ENCODE peak calls at places on chromosomes 7 and 10, in eight cellular contexts. T, W, S, Z, H, X, I and D are unnamed samples.

GRCh38 chr10:87538092-87538795 is 33.6 kb downstream of the MINPP1 start:
- DNase-seq in X (no peak), Z (no peak), I (no peak), S (no peak), H (no peak), T (no peak), W (no peak), D (no peak)

GRCh38 chr7:74454948-74455804 is 1.5 kb downstream of the GTF2IRD1 start:
- DNase-seq in T (no peak), H (no peak), I (no peak), S (no peak), Z (no peak), X (no peak), W (no peak), D (no peak)

GRCh38 chr10:59245751-59246150 is 69.3 kb downstream of the PHYHIPL start:
- DNase-seq in H (no peak), I (no peak), Z (no peak), T (no peak), X (no peak), W (no peak), S (no peak), D (no peak)

GRCh38 chr10:113438660-113439059 is 114.2 kb upstream of the HABP2 start:
- DNase-seq in S (no peak), Z (peak; percentile 73), X (no peak), W (no peak), I (no peak), H (no peak), T (no peak), D (peak; percentile 16)

GRCh38 chr7:101984141-101984879 is 166.9 kb downstream of the CUX1 start:
- DNase-seq in H (no peak), X (no peak), Z (no peak), I (no peak), T (no peak), W (no peak), S (peak; percentile 26), D (peak; percentile 10)

GRCh38 chr7:154953006-154953684 is 49.8 kb downstream of the PAXIP1 start:
- DNase-seq in I (peak; percentile 24), S (peak; percentile 19), X (peak; percentile 7), W (peak; percentile 74), Z (peak; percentile 4), T (peak; percentile 61), H (peak; percentile 56), D (no peak)

GRCh38 chr7:118754608-118755007 is 530.1 kb downstream of the ANKRD7 start:
- DNase-seq in H (no peak), T (no peak), X (no peak), S (no peak), Z (no peak), W (no peak), I (no peak), D (no peak)

GRCh38 chr7:28144266-28144665 is 36.3 kb downstream of the JAZF1 start:
- DNase-seq in T (no peak), S (no peak), Z (no peak), W (no peak), I (no peak), X (peak; percentile 65), H (no peak), D (no peak)

GRCh38 chr7:116832692-116833091 is 29.7 kb upstream of the CAPZA2 start:
- DNase-seq in W (no peak), T (no peak), Z (no peak), S (no peak), I (no peak), X (no peak), H (no peak), D (no peak)

GRCh38 chr7:135508853-135509588 is 881 bp downstream of the CNOT4 start:
- DNase-seq in H (no peak), T (no peak), I (peak; percentile 2), Z (no peak), S (peak; percentile 44), X (peak; percentile 57), W (no peak), D (peak; percentile 14)

GRCh38 chr10:119495061-119495505 is 47.4 kb downstream of the RGS10 start:
- DNase-seq in W (no peak), X (no peak), S (no peak), I (no peak), Z (no peak), T (no peak), H (no peak), D (no peak)

GRCh38 chr7:123649956-123650355 is 5.7 kb upstream of the LMOD2 start:
- DNase-seq in X (no peak), Z (peak; percentile 56), S (no peak), T (no peak), I (no peak), H (no peak), W (no peak), D (peak; percentile 41)

GRCh38 chr7:46357290-46357689 is 436.2 kb upstream of the IGFBP3 start:
- DNase-seq in W (no peak), I (no peak), S (no peak), H (no peak), X (no peak), T (no peak), Z (no peak), D (no peak)

GRCh38 chr10:50618624-50619023 is 5.1 kb downstream of the SGMS1 start:
- DNase-seq in I (no peak), S (no peak), Z (no peak), T (no peak), X (no peak), H (no peak), W (no peak), D (no peak)

GRCh38 chr7:41693150-41693997 is 9.5 kb downstream of the INHBA start:
- DNase-seq in T (peak; percentile 24), W (no peak), I (no peak), Z (no peak), H (peak; percentile 28), S (no peak), X (no peak), D (no peak)

GRCh38 chr7:94452257-94452656 is 57.4 kb upstream of the CASD1 start:
- DNase-seq in T (no peak), H (no peak), I (no peak), S (no peak), X (peak; percentile 82), W (no peak), Z (no peak), D (no peak)

GRCh38 chr10:5595591-5596590 is 70.5 kb downstream of the ASB13 start:
- DNase-seq in W (peak; percentile 28), I (no peak), H (no peak), S (no peak), Z (peak; percentile 64), X (no peak), T (no peak), D (peak; percentile 91)

GRCh38 chr7:140417456-140418155 is 13.7 kb downstream of the RAB19 start:
- DNase-seq in X (peak; percentile 93), T (no peak), H (no peak), I (no peak), Z (no peak), S (no peak), W (no peak), D (no peak)

GRCh38 chr7:151251926-151252835 is 3.7 kb upstream of the SMARCD3 start:
- DNase-seq in H (peak; percentile 79), S (peak; percentile 62), X (no peak), W (peak; percentile 73), Z (peak; percentile 46), I (no peak), T (peak; percentile 77), D (peak; percentile 45)

GRCh38 chr7:41508755-41509154 is 194.1 kb downstream of the INHBA start:
- DNase-seq in Z (no peak), X (no peak), T (no peak), S (no peak), W (no peak), I (no peak), H (no peak), D (no peak)

GRCh38 chr10:79239275-79239779 is 107.9 kb upstream of the PPIF start:
- DNase-seq in W (peak; percentile 86), T (no peak), X (no peak), S (no peak), H (peak; percentile 55), I (no peak), Z (peak; percentile 89), D (no peak)

GRCh38 chr7:77474756-77475155 is 58.6 kb upstream of the GSAP start:
- DNase-seq in H (no peak), I (no peak), X (no peak), W (no peak), T (no peak), Z (no peak), S (no peak), D (no peak)

GRCh38 chr7:50953303-50953702 is 170.6 kb upstream of the GRB10 start:
- DNase-seq in Z (no peak), S (no peak), H (no peak), I (no peak), T (peak; percentile 43), X (no peak), W (no peak), D (no peak)

GRCh38 chr7:127816354-127817190 is 164.6 kb downstream of the SND1 start:
- DNase-seq in X (no peak), I (no peak), S (no peak), Z (no peak), T (no peak), W (no peak), H (no peak), D (no peak)

GRCh38 chr10:57952741-57953140 is 315.0 kb downstream of the IPMK start:
- DNase-seq in Z (no peak), S (no peak), X (no peak), T (no peak), I (no peak), H (no peak), W (no peak), D (no peak)

GRCh38 chr10:49371967-49372366 is 23.9 kb downstream of the DRGX start:
- DNase-seq in T (no peak), Z (no peak), H (no peak), I (no peak), X (no peak), S (no peak), W (no peak), D (no peak)

GRCh38 chr7:98250789-98251188 is 1.2 kb downstream of the TECPR1 start:
- DNase-seq in I (no peak), T (no peak), H (no peak), X (no peak), S (no peak), Z (no peak), W (no peak), D (no peak)

GRCh38 chr7:27031289-27032172 is 64.3 kb downstream of the HOXA1 start:
- DNase-seq in T (no peak), H (no peak), Z (peak; percentile 62), W (no peak), X (no peak), I (no peak), S (peak; percentile 9), D (peak; percentile 15)

GRCh38 chr7:45186261-45186813 is 28.7 kb downstream of the RAMP3 start:
- DNase-seq in W (no peak), T (no peak), X (no peak), S (no peak), H (no peak), I (no peak), Z (no peak), D (no peak)